ENCODE peak calls at places on chromosomes 7 and 10, in six cellular contexts. G is gastrocnemius medialis, D is GM12864, R is cardiac fibroblast, F is adrenal gland, A is choroid plexus epithelial cell. S is an unnamed sample.
A peak's percentile ranks its signal among the peaks of the same experiment; 100 is the strongest.

GRCh38 chr10:46514431-46514861 is 42.0 kb downstream of the GPRIN2 start:
- DNase-seq in F (peak; percentile 5), R (no peak), D (no peak), G (no peak), A (no peak), S (no peak)

GRCh38 chr10:98563811-98564210 is 117.1 kb upstream of the HPS1 start:
- DNase-seq in A (no peak), G (no peak), D (no peak), R (no peak), F (no peak), S (no peak)

GRCh38 chr10:89494615-89495014 is 40.8 kb downstream of the SLC16A12 start:
- DNase-seq in G (no peak), D (no peak), A (peak; percentile 70), R (no peak), F (no peak), S (no peak)

GRCh38 chr10:26215923-26216576 is 524 bp upstream of the GAD2 start:
- DNase-seq in A (no peak), D (no peak), G (no peak), R (peak; percentile 6), F (no peak), S (peak; percentile 0)

GRCh38 chr7:6917258-6917657 is 91.2 kb upstream of the CCZ1B start:
- DNase-seq in D (no peak), G (no peak), R (no peak), A (no peak), F (no peak), S (no peak)

GRCh38 chr7:117071597-117071996 is 118.3 kb downstream of the ST7 start:
- DNase-seq in A (no peak), F (no peak), G (no peak), R (no peak), D (no peak), S (no peak)

GRCh38 chr10:132577350-132578005 is 39.9 kb downstream of the INPP5A start:
- DNase-seq in D (no peak), R (peak; percentile 22), A (no peak), G (peak; percentile 49), F (peak; percentile 52), S (no peak)

GRCh38 chr10:44125879-44126675 is 258.8 kb downstream of the CXCL12 start:
- DNase-seq in D (no peak), A (peak; percentile 59), R (peak; percentile 87), G (peak; percentile 19), F (no peak), S (peak; percentile 25)

GRCh38 chr10:31706921-31707571 is 221.6 kb downstream of the ARHGAP12 start:
- DNase-seq in G (peak; percentile 37), R (no peak), A (peak; percentile 27), F (peak; percentile 43), D (peak; percentile 27), S (no peak)

GRCh38 chr10:121927841-121928527 is at the start of gene ATE1:
- DNase-seq in R (peak; percentile 91), A (peak; percentile 93), F (peak; percentile 88), G (peak; percentile 87), D (no peak), S (peak; percentile 95)

GRCh38 chr7:84548366-84549085 is 353.9 kb upstream of the SEMA3A start:
- DNase-seq in D (no peak), A (peak; percentile 79), R (no peak), G (no peak), F (no peak), S (peak; percentile 88)

GRCh38 chr10:30557884-30558283 is 71.7 kb downstream of the LYZL2 start:
- DNase-seq in F (no peak), A (peak; percentile 87), G (no peak), D (no peak), R (peak; percentile 70), S (peak; percentile 4)

GRCh38 chr10:113518415-113518814 is 34.4 kb upstream of the HABP2 start:
- DNase-seq in R (no peak), G (no peak), A (no peak), F (no peak), D (no peak), S (no peak)

GRCh38 chr7:131747625-131748024 is 191.2 kb upstream of the PODXL start:
- DNase-seq in D (no peak), F (no peak), G (no peak), R (no peak), A (no peak), S (no peak)

GRCh38 chr10:84842593-84842992 is 514.2 kb downstream of the CCSER2 start:
- DNase-seq in R (no peak), F (no peak), A (no peak), D (no peak), G (no peak), S (no peak)

GRCh38 chr10:84850826-84851225 is 522.4 kb downstream of the CCSER2 start:
- DNase-seq in D (no peak), G (no peak), F (no peak), R (no peak), A (no peak), S (no peak)

GRCh38 chr10:84848967-84849366 is 520.6 kb downstream of the CCSER2 start:
- DNase-seq in G (no peak), F (no peak), A (no peak), D (no peak), R (no peak), S (no peak)

GRCh38 chr10:84846646-84847045 is 518.3 kb downstream of the CCSER2 start:
- DNase-seq in D (no peak), R (no peak), A (no peak), G (no peak), F (no peak), S (no peak)

DNA sequence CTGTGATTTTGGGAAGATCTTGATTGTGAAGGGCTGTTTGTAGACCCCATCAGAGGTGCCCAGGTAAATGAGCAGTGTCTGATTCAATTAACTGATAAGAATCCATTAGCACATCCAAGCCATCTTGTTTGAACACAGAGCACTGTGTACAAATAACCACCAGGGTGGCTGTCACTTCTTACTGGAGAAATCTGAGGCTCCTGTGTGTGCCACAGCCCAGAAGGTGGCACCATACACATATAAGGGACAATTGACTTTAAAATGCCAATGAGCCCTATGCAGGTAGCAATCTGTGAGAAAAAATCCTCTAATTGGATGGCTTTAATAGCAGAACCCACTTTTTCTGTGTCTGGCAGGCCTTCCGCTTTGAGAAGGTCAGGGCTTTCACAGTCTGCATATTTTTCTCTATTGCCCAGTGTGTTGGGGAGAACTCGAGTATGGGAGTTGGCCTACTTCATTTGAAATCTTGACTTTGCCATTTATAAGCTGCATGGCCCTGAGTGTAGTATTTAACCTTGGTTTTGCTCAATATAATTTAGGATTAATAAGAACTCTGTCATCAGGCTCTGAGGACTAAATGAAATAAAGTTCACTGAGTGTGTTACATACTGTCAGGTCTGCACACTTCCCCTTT is 517.4 kb downstream of the CCSER2 start:
- DNase-seq in R (no peak), A (no peak), D (no peak), G (no peak), F (no peak), S (no peak)
- TF ChIP-seq CTCF in R (no peak), A (peak; percentile 10), D (peak; percentile 34), G (no peak), F (peak; percentile 25), S (no peak)

DNA sequence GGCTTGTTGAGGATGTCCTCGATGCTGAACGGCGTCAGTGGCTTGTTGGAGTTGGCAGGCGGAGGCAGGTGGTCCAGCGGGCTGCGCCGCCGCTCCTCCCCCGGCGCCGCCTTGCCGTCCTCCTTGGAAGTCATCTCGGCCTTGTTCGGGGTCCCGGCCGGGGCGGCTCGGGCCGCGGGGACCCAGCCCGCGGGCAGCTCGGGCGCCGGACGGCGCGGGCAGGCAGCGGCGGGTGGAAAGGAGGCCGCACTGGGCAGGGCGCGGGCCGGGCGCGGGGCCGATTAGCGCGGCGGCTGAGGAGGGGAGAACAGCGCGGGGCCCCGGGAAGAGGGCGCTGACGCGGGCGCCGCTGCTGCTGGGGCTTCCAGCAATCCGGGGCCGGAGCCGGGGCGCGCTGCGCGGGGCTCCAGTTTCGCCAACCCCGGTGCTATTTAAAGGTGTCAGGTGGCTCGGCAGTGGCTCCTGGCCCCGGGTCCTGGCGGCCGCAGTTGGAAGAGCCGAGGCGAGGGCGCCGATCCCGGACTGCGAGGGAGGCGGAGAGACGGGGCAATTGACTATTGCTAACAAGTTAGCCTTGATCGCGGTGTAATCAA is 485 bp downstream of the LBX1 start:
- DNase-seq in G (peak; percentile 73), D (no peak), F (no peak), A (no peak), R (no peak), S (no peak)
- H3K4me3 ChIP-seq in G (peak overlapping the region; percentile 87), D (no peak overlapping the region), F (peak overlapping the region; percentile 37), A (no peak overlapping the region), R (no peak overlapping the region), S (no peak overlapping the region)

GRCh38 chr7:77800158-77800557 is 1.6 kb downstream of the PHTF2 start:
- DNase-seq in R (peak; percentile 21), D (no peak), A (peak; percentile 55), G (no peak), F (no peak), S (no peak)

GRCh38 chr7:77799078-77799964 is 748 bp downstream of the PHTF2 start:
- DNase-seq in R (peak; percentile 40), A (peak; percentile 41), G (peak; percentile 65), D (no peak), F (peak; percentile 37), S (peak; percentile 29)

GRCh38 chr7:77797734-77798393 is 370 bp downstream of the TMEM60 start:
- DNase-seq in F (no peak), R (no peak), D (no peak), G (no peak), A (no peak), S (no peak)

GRCh38 chr7:77796960-77797359 is 1.3 kb downstream of the TMEM60 start:
- DNase-seq in A (no peak), D (no peak), R (no peak), G (no peak), F (no peak), S (no peak)

DNA sequence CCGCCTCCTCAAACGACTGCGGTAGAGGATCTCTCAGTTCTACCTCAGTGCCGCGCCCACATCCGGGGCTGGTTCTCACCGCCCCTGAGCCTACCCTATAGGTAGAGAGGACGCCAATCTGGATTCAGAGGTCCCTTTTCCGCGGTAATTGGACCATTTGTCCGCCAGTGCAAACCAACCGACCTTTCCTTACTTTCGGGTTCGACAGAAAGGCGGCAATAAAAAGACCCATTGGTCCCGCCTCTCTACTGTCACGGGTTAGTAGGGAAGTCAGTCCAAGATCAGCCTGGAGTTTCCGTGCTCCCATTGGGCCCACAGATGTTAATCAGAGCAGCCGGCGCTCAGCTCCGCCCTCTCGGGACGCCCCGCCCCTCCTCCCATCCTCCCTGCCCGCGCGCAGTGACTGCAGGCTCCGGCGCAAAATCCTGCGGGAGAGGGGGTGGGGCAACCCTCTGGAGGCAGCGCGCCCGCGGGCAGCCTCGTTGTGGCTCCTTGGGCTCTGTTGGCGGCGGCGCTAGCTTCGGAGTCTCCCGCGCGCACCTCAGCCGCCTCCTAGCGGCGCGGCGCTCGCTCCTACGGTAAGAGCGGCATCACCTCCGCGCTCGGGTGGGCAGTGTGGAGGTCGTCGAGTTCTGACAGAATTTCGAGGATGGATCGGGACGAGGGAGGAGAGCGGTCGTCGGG is at the start of the genes PHTF2 and TMEM60:
- DNase-seq in R (peak; percentile 100), F (peak; percentile 99), A (peak; percentile 100), G (peak; percentile 99), D (peak; percentile 98), S (peak; percentile 100)
- TF ChIP-seq CTCF in R (peak; percentile 57), F (peak; percentile 47), A (peak; percentile 64), G (peak; percentile 47), D (peak; percentile 59), S (peak; percentile 61)

DNA sequence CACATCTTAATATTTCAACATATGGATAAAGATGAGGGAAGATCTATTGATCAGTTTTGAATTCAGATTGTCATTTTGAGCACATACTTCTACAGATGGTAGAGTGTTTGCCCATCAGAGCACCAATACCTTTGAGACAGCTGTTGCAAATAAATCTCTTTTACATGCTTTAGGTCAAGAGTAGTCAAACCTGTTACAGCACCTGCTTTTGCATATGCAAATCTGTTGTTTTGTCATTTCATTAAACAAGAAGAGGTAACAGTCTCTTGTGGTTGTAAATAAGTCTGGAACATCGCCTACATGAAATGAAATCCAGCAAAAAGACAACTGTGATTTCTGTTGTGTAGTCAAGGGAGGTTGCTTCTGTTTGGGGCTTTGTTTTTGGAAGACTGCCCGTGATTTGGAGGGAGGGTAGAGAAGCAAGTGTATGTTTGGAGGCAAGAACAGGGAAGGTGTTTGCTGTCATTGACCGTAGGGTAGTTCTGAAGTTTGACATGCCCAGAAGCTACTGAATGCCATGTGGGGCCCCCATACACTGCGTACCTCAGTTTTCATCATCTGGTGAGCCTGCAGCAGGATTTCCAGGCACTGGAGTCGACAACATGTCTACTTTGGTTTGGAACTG is 233.6 kb upstream of the PPP1R3A start:
- DNase-seq in F (no peak), D (no peak), A (no peak), G (no peak), R (no peak), S (no peak)
- H3K4me3 ChIP-seq in F (no peak overlapping the region), D (no peak overlapping the region), A (no peak overlapping the region), G (no peak overlapping the region), R (no peak overlapping the region), S (no peak overlapping the region)